ENCODE peak calls at places on chromosomes 7 and 10, in six cellular contexts. U is stimulated activated CD8-positive, alpha-beta memory T cell treated with anti-CD3 and anti-CD28 coated beads, Interleukin-4, amount 100 ng/mL, for 48 hours; I is NCI-H226; G is GM12865; P is activated naive CD4-positive, alpha-beta T cell treated with anti-CD3 and anti-CD28 coated beads for 36 hours; S is IMR-90. W is an unnamed sample.

GRCh38 chr7:144388950-144389349 is 14.5 kb downstream of the NOBOX start:
- DNase-seq in S (no peak), G (no peak), U (no peak), I (no peak), P (no peak), W (no peak)

GRCh38 chr10:112202561-112203241 is 19.1 kb upstream of the GPAM start:
- DNase-seq in G (peak), I (no peak), P (no peak), S (peak), U (no peak), W (no peak)

GRCh38 chr10:67662415-67662814 is 33.6 kb downstream of the CTNNA3 start:
- DNase-seq in P (no peak), S (no peak), I (no peak), G (no peak), U (no peak), W (no peak)

GRCh38 chr10:89644967-89645741 is at the start of gene PANK1:
- DNase-seq in G (peak), S (peak), U (peak), I (peak), P (peak), W (peak)

GRCh38 chr7:50119815-50120637 is 27.0 kb upstream of the ZPBP start:
- DNase-seq in P (peak), G (peak), S (no peak), U (peak), I (no peak), W (no peak)

GRCh38 chr10:77062381-77062780 is 575.2 kb downstream of the KCNMA1 start:
- DNase-seq in S (no peak), P (no peak), I (no peak), U (no peak), G (no peak), W (no peak)

GRCh38 chr10:128421731-128422130 is 295.5 kb upstream of the MKI67 start:
- DNase-seq in I (no peak), P (no peak), U (no peak), G (no peak), S (no peak), W (no peak)

GRCh38 chr7:36601596-36601995 is 122.7 kb downstream of the AOAH start:
- DNase-seq in P (no peak), G (no peak), S (peak), I (peak), U (no peak), W (no peak)

GRCh38 chr7:68158686-68159255 is 1162.1 kb downstream of the TYW1 start:
- DNase-seq in U (no peak), I (no peak), G (no peak), P (no peak), S (no peak), W (no peak)

GRCh38 chr7:139060838-139061237 is 25.0 kb upstream of the ZC3HAV1L start:
- DNase-seq in P (no peak), S (peak), U (no peak), G (no peak), I (no peak), W (no peak)

GRCh38 chr7:1369856-1370657 is 89.2 kb downstream of the MICALL2 start:
- DNase-seq in P (no peak), G (no peak), U (no peak), I (no peak), S (no peak), W (no peak)

GRCh38 chr10:131098416-131098952 is 213.0 kb downstream of the TCERG1L start:
- DNase-seq in G (no peak), S (no peak), P (no peak), U (no peak), I (no peak), W (no peak)

GRCh38 chr7:139095194-139095659 is 14.3 kb downstream of the ZC3HAV1 start:
- DNase-seq in U (peak), S (no peak), P (peak), G (peak), I (no peak), W (no peak)

GRCh38 chr7:117993377-117994003 is 120.2 kb upstream of the CTTNBP2 start:
- DNase-seq in U (peak), S (peak), P (peak), G (peak), I (peak), W (peak)

GRCh38 chr10:32646535-32646934 is 200.6 kb downstream of the CCDC7 start:
- DNase-seq in U (no peak), S (no peak), I (no peak), G (no peak), P (no peak), W (no peak)

GRCh38 chr10:113331971-113332370 is 220.9 kb upstream of the HABP2 start:
- DNase-seq in U (no peak), P (no peak), I (no peak), G (no peak), S (no peak), W (no peak)

GRCh38 chr10:27192284-27192683 is 37.1 kb downstream of the MASTL start:
- DNase-seq in G (no peak), P (no peak), U (no peak), S (peak), I (peak), W (no peak)

GRCh38 chr7:47724335-47724982 is 142.5 kb upstream of the TNS3 start:
- DNase-seq in P (no peak), I (peak), G (no peak), U (no peak), S (peak), W (no peak)

GRCh38 chr10:57692255-57692980 is 575.3 kb downstream of the IPMK start:
- DNase-seq in P (no peak), U (no peak), G (no peak), S (peak), I (peak), W (no peak)

GRCh38 chr7:99551329-99551728 is 585 bp downstream of the FAM200A start:
- DNase-seq in I (no peak), P (no peak), U (no peak), S (peak), G (no peak), W (no peak)

GRCh38 chr10:8534089-8534488 is 479.6 kb downstream of the GATA3 start:
- DNase-seq in S (no peak), I (no peak), U (no peak), P (no peak), G (no peak), W (no peak)

GRCh38 chr7:20778063-20778721 is 8.5 kb downstream of the SP8 start:
- DNase-seq in G (no peak), I (no peak), P (peak), S (no peak), U (peak), W (peak)

GRCh38 chr7:80449841-80450240 is 62.0 kb downstream of the GNAT3 start:
- DNase-seq in I (no peak), P (no peak), U (no peak), S (no peak), G (no peak), W (no peak)

GRCh38 chr10:36033808-36034207 is 391.7 kb upstream of the FZD8 start:
- DNase-seq in S (no peak), P (no peak), G (no peak), I (no peak), U (no peak), W (no peak)

GRCh38 chr7:101174322-101174854 is 5.7 kb downstream of the NAT16 start:
- DNase-seq in G (no peak), I (no peak), P (peak), U (peak), S (no peak), W (no peak)

GRCh38 chr10:123229927-123230630 is 75.9 kb downstream of the BUB3 start:
- DNase-seq in U (no peak), S (no peak), I (peak), P (no peak), G (no peak), W (no peak)

GRCh38 chr7:156582591-156583123 is 57.9 kb upstream of the RNF32 start:
- DNase-seq in U (no peak), S (no peak), P (no peak), G (peak), I (no peak), W (no peak)

GRCh38 chr10:88849224-88849623 is 2.4 kb downstream of the ANKRD22 start:
- DNase-seq in U (no peak), G (no peak), P (no peak), I (peak), S (peak), W (no peak)

GRCh38 chr10:124174673-124175645 is 81.6 kb upstream of the CHST15 start:
- DNase-seq in G (no peak), S (no peak), U (peak), I (no peak), P (no peak), W (no peak)

GRCh38 chr7:135662373-135663114 is at the start of gene STMP1:
- DNase-seq in G (peak), P (peak), U (peak), I (peak), S (peak), W (peak)

GRCh38 chr10:22491480-22491879 is 146.2 kb downstream of the SPAG6 start:
- DNase-seq in U (no peak), I (no peak), G (no peak), S (no peak), P (no peak), W (no peak)